ENCODE peak calls at places on chromosomes 3 and 15, in six cellular contexts. V is T-helper 2 cell; H is neuronal stem cell; O is amniotic epithelial cell; B is activated gamma-delta T cell treated with anti-CD3 and anti-CD28 coated beads, Interleukin-2, amount 50 U/mL, for 16 hours; D is stimulated activated CD4-positive, alpha-beta T cell treated with anti-CD3 and anti-CD28 coated beads, TNF-alpha, amount 100 ng/mL, for 24 hours. S is an unnamed sample.

GRCh38 chr15:77993374-77993911 is 84.1 kb downstream of the TBC1D2B start:
- DNase-seq in V (no peak), H (no peak), O (no peak), B (no peak), D (no peak), S (no peak)

GRCh38 chr15:55060831-55061230 is 135.9 kb downstream of the RSL24D1 start:
- DNase-seq in V (no peak), H (no peak), O (no peak), B (no peak), D (no peak), S (no peak)

GRCh38 chr3:63988943-63989342 is 34.4 kb downstream of the PSMD6 start:
- DNase-seq in V (no peak), H (no peak), O (no peak), B (no peak), D (no peak), S (no peak)

GRCh38 chr3:187281191-187281714 is 10.3 kb downstream of the MASP1 start:
- DNase-seq in V (no peak), H (no peak), O (peak; percentile 98), B (no peak), D (no peak), S (no peak)

GRCh38 chr3:194869482-194870169 is 183.9 kb downstream of the FAM43A start:
- DNase-seq in V (no peak), H (no peak), O (peak; percentile 12), B (no peak), D (no peak), S (no peak)

GRCh38 chr15:37099321-37100108 is 834 bp downstream of the MEIS2 start:
- DNase-seq in V (no peak), H (peak; percentile 50), O (peak; percentile 64), B (no peak), D (no peak), S (no peak)

GRCh38 chr15:80456517-80457497 is 52.6 kb downstream of the ARNT2 start:
- DNase-seq in V (no peak), H (no peak), O (peak; percentile 64), B (no peak), D (no peak), S (no peak)

GRCh38 chr3:34301313-34301712 is 502.9 kb downstream of the PDCD6IP start:
- DNase-seq in V (no peak), H (peak; percentile 17), O (no peak), B (no peak), D (no peak), S (no peak)

GRCh38 chr3:139238281-139239030 is 105.4 kb upstream of the MRPS22 start:
- DNase-seq in V (no peak), H (no peak), O (no peak), B (no peak), D (no peak), S (no peak)

GRCh38 chr3:134328147-134328591 is 46.1 kb downstream of the AMOTL2 start:
- DNase-seq in V (no peak), H (no peak), O (peak; percentile 97), B (no peak), D (no peak), S (no peak)

GRCh38 chr3:33131328-33132018 is 17.7 kb downstream of the CRTAP start:
- DNase-seq in V (no peak), H (peak; percentile 70), O (peak; percentile 69), B (no peak), D (peak; percentile 28), S (no peak)

GRCh38 chr15:40443846-40444245 is 3.1 kb downstream of the BAHD1 start:
- DNase-seq in V (no peak), H (no peak), O (peak; percentile 24), B (no peak), D (no peak), S (no peak)

GRCh38 chr3:129690406-129690805 is 83.9 kb upstream of the PLXND1 start:
- DNase-seq in V (no peak), H (peak; percentile 48), O (peak; percentile 72), B (peak; percentile 11), D (peak; percentile 9), S (peak; percentile 51)